ENCODE peak calls at places on chromosomes 12 and 14, in four cellular contexts. One of them, this sample, is unnamed.

GRCh38 chr12:81365284-81365683 is 287.4 kb downstream of the ACSS3 start:
- DNase-seq in fibroblast of mammary gland: no peak
- DNase-seq in stomach: no peak
- DNase-seq in fibroblast of lung: no peak
- DNase-seq in this sample: no peak

GRCh38 chr14:96571311-96571710 is 69.1 kb downstream of the PAPOLA start:
- DNase-seq in fibroblast of mammary gland: no peak
- DNase-seq in stomach: no peak
- DNase-seq in fibroblast of lung: no peak
- DNase-seq in this sample: no peak

GRCh38 chr14:52402812-52403526 is 88.9 kb downstream of the PTGER2 start:
- DNase-seq in fibroblast of mammary gland: peak
- DNase-seq in stomach: no peak
- DNase-seq in fibroblast of lung: peak
- DNase-seq in this sample: no peak

GRCh38 chr12:23944067-23944466 is 5.4 kb downstream of the SOX5 start:
- DNase-seq in fibroblast of mammary gland: no peak
- DNase-seq in stomach: no peak
- DNase-seq in fibroblast of lung: no peak
- DNase-seq in this sample: no peak

GRCh38 chr12:104669851-104670337 is 213.1 kb downstream of the CHST11 start:
- DNase-seq in fibroblast of mammary gland: peak
- DNase-seq in stomach: peak
- DNase-seq in fibroblast of lung: peak
- DNase-seq in this sample: no peak

GRCh38 chr14:95490727-95491451 is 25.6 kb downstream of the SYNE3 start:
- DNase-seq in fibroblast of mammary gland: peak
- DNase-seq in stomach: no peak
- DNase-seq in fibroblast of lung: peak
- DNase-seq in this sample: no peak

GRCh38 chr14:105071326-105071725 is 6.1 kb upstream of the GPR132 start:
- DNase-seq in fibroblast of mammary gland: no peak
- DNase-seq in stomach: no peak
- DNase-seq in fibroblast of lung: no peak
- DNase-seq in this sample: no peak

GRCh38 chr12:105928436-105928835 is 210.3 kb downstream of the NUAK1 start:
- DNase-seq in fibroblast of mammary gland: no peak
- DNase-seq in stomach: peak
- DNase-seq in fibroblast of lung: no peak
- DNase-seq in this sample: no peak

GRCh38 chr12:75374971-75375370 is 15.9 kb upstream of the GLIPR1L2 start:
- DNase-seq in fibroblast of mammary gland: peak
- DNase-seq in stomach: no peak
- DNase-seq in fibroblast of lung: no peak
- DNase-seq in this sample: no peak

GRCh38 chr14:63204407-63205280 is at the start of gene RHOJ:
- DNase-seq in fibroblast of mammary gland: peak
- DNase-seq in stomach: no peak
- DNase-seq in fibroblast of lung: peak
- DNase-seq in this sample: no peak

GRCh38 chr14:105070760-105071137 is 5.5 kb upstream of the GPR132 start:
- DNase-seq in fibroblast of mammary gland: no peak
- DNase-seq in stomach: no peak
- DNase-seq in fibroblast of lung: no peak
- DNase-seq in this sample: no peak

GRCh38 chr12:64578556-64578955 is 31.7 kb upstream of the RASSF3 start:
- DNase-seq in fibroblast of mammary gland: no peak
- DNase-seq in stomach: no peak
- DNase-seq in fibroblast of lung: no peak
- DNase-seq in this sample: no peak

GRCh38 chr12:3684449-3685051 is 68.4 kb downstream of the CRACR2A start:
- DNase-seq in fibroblast of mammary gland: no peak
- DNase-seq in stomach: no peak
- DNase-seq in fibroblast of lung: no peak
- DNase-seq in this sample: no peak

GRCh38 chr14:76908834-76909233 is 82.6 kb downstream of the LRRC74A start:
- DNase-seq in fibroblast of mammary gland: no peak
- DNase-seq in stomach: no peak
- DNase-seq in fibroblast of lung: no peak
- DNase-seq in this sample: no peak

GRCh38 chr14:52253503-52253902 is 14.0 kb upstream of the PTGDR start:
- DNase-seq in fibroblast of mammary gland: peak
- DNase-seq in stomach: no peak
- DNase-seq in fibroblast of lung: peak
- DNase-seq in this sample: no peak

GRCh38 chr14:23154876-23155587 is 28.4 kb downstream of the SLC7A8 start:
- DNase-seq in fibroblast of mammary gland: peak
- DNase-seq in stomach: peak
- DNase-seq in fibroblast of lung: peak
- DNase-seq in this sample: peak

GRCh38 chr14:101708853-101709532 is 52.5 kb upstream of the PPP2R5C start:
- DNase-seq in fibroblast of mammary gland: no peak
- DNase-seq in stomach: no peak
- DNase-seq in fibroblast of lung: no peak
- DNase-seq in this sample: no peak

GRCh38 chr12:64392221-64392620 is 1.7 kb upstream of the C12orf56 start:
- DNase-seq in fibroblast of mammary gland: peak
- DNase-seq in stomach: no peak
- DNase-seq in fibroblast of lung: peak
- DNase-seq in this sample: peak

GRCh38 chr14:29584992-29585391 is 342.7 kb downstream of the PRKD1 start:
- DNase-seq in fibroblast of mammary gland: peak
- DNase-seq in stomach: no peak
- DNase-seq in fibroblast of lung: peak
- DNase-seq in this sample: peak

GRCh38 chr14:93716410-93717221 is 71.7 kb downstream of the PRIMA1 start:
- DNase-seq in fibroblast of mammary gland: no peak
- DNase-seq in stomach: no peak
- DNase-seq in fibroblast of lung: no peak
- DNase-seq in this sample: no peak

GRCh38 chr14:28777773-28778606 is 11.4 kb downstream of the FOXG1 start:
- DNase-seq in fibroblast of mammary gland: no peak
- DNase-seq in stomach: no peak
- DNase-seq in fibroblast of lung: no peak
- DNase-seq in this sample: no peak

GRCh38 chr14:53947452-53948180 is 9.0 kb downstream of the BMP4 start:
- DNase-seq in fibroblast of mammary gland: no peak
- DNase-seq in stomach: no peak
- DNase-seq in fibroblast of lung: no peak
- DNase-seq in this sample: no peak

GRCh38 chr14:30974628-30975027 is 50.8 kb upstream of the AP4S1 start:
- DNase-seq in fibroblast of mammary gland: peak
- DNase-seq in stomach: no peak
- DNase-seq in fibroblast of lung: peak
- DNase-seq in this sample: no peak

GRCh38 chr12:57037264-57037663 is 12.7 kb downstream of the MYO1A start:
- DNase-seq in fibroblast of mammary gland: no peak
- DNase-seq in stomach: no peak
- DNase-seq in fibroblast of lung: no peak
- DNase-seq in this sample: no peak

GRCh38 chr12:131735863-131736806 is 25.2 kb downstream of the SFSWAP start:
- DNase-seq in fibroblast of mammary gland: peak
- DNase-seq in stomach: no peak
- DNase-seq in fibroblast of lung: no peak
- DNase-seq in this sample: no peak

GRCh38 chr12:2785017-2785416 is 9.8 kb upstream of the FKBP4 start:
- DNase-seq in fibroblast of mammary gland: no peak
- DNase-seq in stomach: no peak
- DNase-seq in fibroblast of lung: no peak
- DNase-seq in this sample: no peak

GRCh38 chr14:89578048-89578619 is 161.1 kb upstream of the FOXN3 start:
- DNase-seq in fibroblast of mammary gland: peak
- DNase-seq in stomach: no peak
- DNase-seq in fibroblast of lung: peak
- DNase-seq in this sample: peak

GRCh38 chr14:54356172-54356571 is 40.6 kb upstream of the CDKN3 start:
- DNase-seq in fibroblast of mammary gland: peak
- DNase-seq in stomach: no peak
- DNase-seq in fibroblast of lung: peak
- DNase-seq in this sample: no peak

GRCh38 chr12:11834104-11834812 is 184.8 kb downstream of the ETV6 start:
- DNase-seq in fibroblast of mammary gland: peak
- DNase-seq in stomach: no peak
- DNase-seq in fibroblast of lung: no peak
- DNase-seq in this sample: peak

DNA sequence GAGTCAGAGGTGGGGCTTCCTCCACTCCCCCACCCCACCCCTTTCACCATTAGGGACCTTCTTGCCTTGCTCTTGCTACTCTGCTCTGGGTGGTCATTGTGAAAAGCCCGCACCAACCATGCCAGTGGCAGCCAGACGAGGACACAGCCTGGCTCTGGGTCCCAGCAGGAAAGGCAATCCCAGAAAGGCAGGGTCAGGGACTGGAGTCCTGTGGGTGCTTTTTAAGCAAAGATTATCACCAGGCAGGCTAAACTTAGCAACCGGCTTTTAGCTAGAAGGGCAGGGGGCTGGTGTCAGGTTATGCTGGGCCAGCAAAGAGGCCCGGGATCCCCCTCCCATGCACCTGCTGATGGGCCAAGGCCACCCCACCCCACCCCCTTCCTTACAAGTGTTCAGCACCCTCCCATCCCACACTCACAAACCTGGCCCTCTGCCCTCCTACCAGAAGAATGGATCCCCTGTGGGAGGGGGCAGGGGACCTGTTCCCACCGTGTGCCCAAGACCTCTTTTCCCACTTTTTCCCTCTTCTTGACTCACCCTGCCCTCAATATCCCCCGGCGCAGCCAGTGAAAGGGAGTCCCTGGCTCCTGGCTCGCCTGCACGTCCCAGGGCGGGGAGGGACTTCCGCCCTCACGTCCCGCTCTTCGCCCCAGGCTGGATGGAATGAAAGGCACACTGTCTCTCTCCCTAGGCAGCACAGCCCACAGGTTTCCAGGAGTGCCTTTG is 1.2 kb upstream of the GAPDH start:
- DNase-seq in fibroblast of mammary gland: peak
- DNase-seq in stomach: peak
- DNase-seq in fibroblast of lung: peak
- DNase-seq in this sample: no peak
- H3K4me3 ChIP-seq in fibroblast of mammary gland: peak
- H3K4me3 ChIP-seq in stomach: peak
- H3K4me3 ChIP-seq in fibroblast of lung: peak
- H3K4me3 ChIP-seq in this sample: peak

GRCh38 chr12:62817556-62818271 is 117.2 kb downstream of the PPM1H start:
- DNase-seq in fibroblast of mammary gland: peak
- DNase-seq in stomach: no peak
- DNase-seq in fibroblast of lung: peak
- DNase-seq in this sample: peak

GRCh38 chr12:62816624-62817023 is 118.3 kb downstream of the PPM1H start:
- DNase-seq in fibroblast of mammary gland: no peak
- DNase-seq in stomach: no peak
- DNase-seq in fibroblast of lung: no peak
- DNase-seq in this sample: no peak

GRCh38 chr12:62814243-62814642 is 120.7 kb downstream of the PPM1H start:
- DNase-seq in fibroblast of mammary gland: no peak
- DNase-seq in stomach: no peak
- DNase-seq in fibroblast of lung: no peak
- DNase-seq in this sample: no peak

GRCh38 chr12:62808166-62808879 is 126.6 kb downstream of the PPM1H start:
- DNase-seq in fibroblast of mammary gland: no peak
- DNase-seq in stomach: no peak
- DNase-seq in fibroblast of lung: no peak
- DNase-seq in this sample: no peak

GRCh38 chr12:62813031-62813829 is 121.7 kb downstream of the PPM1H start:
- DNase-seq in fibroblast of mammary gland: peak
- DNase-seq in stomach: peak
- DNase-seq in fibroblast of lung: peak
- DNase-seq in this sample: peak
- TF ChIP-seq CTCF in fibroblast of mammary gland: peak
- TF ChIP-seq CTCF in stomach: no peak
- TF ChIP-seq CTCF in fibroblast of lung: peak
- TF ChIP-seq CTCF in this sample: peak

GRCh38 chr12:46361667-46362034 is 10.9 kb downstream of the SLC38A2 start:
- DNase-seq in fibroblast of mammary gland: no peak
- DNase-seq in stomach: no peak
- DNase-seq in fibroblast of lung: peak
- DNase-seq in this sample: no peak
- H3K4me3 ChIP-seq in fibroblast of mammary gland: no peak
- H3K4me3 ChIP-seq in stomach: peak
- H3K4me3 ChIP-seq in fibroblast of lung: no peak
- H3K4me3 ChIP-seq in this sample: no peak

DNA sequence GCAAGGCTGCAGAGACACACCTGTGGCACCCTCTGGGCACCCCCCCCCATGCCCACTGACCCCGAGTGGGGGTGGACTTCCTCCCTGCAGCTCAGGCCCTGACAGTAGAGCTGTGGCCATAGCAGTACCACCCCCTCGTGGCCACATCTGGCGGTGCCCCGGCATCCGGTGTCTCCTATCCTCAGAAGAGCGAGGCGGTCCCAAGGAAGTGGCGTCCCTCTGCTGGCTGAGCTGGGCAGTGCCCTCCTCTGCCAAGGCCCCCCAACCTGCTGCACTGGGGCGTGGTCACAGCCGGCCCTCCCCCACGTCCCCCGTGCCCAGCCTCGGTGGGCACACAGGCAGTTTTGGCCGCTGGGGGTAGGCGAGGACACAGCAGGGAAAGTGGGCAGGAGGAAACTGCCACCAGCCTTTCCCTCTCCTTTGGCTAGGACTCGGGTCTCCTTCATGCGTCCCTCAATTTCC is 6.0 kb upstream of the SLC6A12 start:
- DNase-seq in fibroblast of mammary gland: peak
- DNase-seq in stomach: peak
- DNase-seq in fibroblast of lung: peak
- DNase-seq in this sample: no peak
- TF ChIP-seq CTCF in fibroblast of mammary gland: peak
- TF ChIP-seq CTCF in stomach: no peak
- TF ChIP-seq CTCF in fibroblast of lung: peak
- TF ChIP-seq CTCF in this sample: peak

GRCh38 chr12:32273063-32273521 is 126.3 kb upstream of the FGD4 start:
- DNase-seq in fibroblast of mammary gland: peak
- DNase-seq in stomach: no peak
- DNase-seq in fibroblast of lung: peak
- DNase-seq in this sample: no peak
- H3K4me3 ChIP-seq in fibroblast of mammary gland: no peak
- H3K4me3 ChIP-seq in stomach: no peak
- H3K4me3 ChIP-seq in fibroblast of lung: no peak
- H3K4me3 ChIP-seq in this sample: no peak

DNA sequence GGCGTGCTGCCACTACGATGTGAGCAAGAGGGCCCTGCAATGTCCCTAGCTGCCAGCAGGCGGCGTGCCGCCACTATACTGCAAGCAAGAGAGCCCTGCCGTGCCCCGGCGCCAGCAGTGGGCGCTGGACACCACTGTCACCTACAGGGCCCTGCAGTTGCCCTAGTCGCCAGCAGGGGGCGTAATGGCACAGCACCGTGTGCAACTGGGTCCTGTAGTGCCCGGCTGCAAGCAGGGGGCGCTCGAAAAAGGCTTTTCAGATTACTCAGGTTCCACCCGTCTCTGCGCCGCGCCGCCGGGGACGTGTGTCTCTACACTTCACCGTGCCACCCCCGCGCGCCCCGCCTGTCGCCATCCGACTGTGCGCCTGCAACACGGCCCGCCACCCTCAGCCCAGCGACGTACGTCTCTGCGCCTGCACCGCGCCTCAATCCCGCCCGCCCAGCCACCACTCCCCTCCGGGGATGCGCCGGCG is 1356.9 kb downstream of the TMEM121 start:
- DNase-seq in fibroblast of mammary gland: no peak
- DNase-seq in stomach: no peak
- DNase-seq in fibroblast of lung: no peak
- DNase-seq in this sample: no peak
- TF ChIP-seq CTCF in fibroblast of mammary gland: no peak
- TF ChIP-seq CTCF in stomach: no peak
- TF ChIP-seq CTCF in fibroblast of lung: no peak
- TF ChIP-seq CTCF in this sample: peak